ENCODE peak calls at places on chromosomes 12 and 14, in seven cellular contexts. Y is HuH-7; P is RPMI7951; W is NK-92 treated with Interleukin-12 subunit alpha and Interleukin-12 subunit beta, amount 100 ng/mL, for 24 hours; B is neuronal stem cell; D is progenitor cell of endocrine pancreas; I is islet precursor cell. M is an unnamed sample.

GRCh38 chr12:45543887-45544286 is 185.6 kb upstream of the ARID2 start:
- DNase-seq in W (peak), B (peak), P (peak), D (peak), I (peak), Y (peak), M (peak)

GRCh38 chr14:79011091-79011919 is 841.1 kb downstream of the NRXN3 start:
- DNase-seq in D (no peak), I (no peak), Y (no peak), B (peak), W (no peak), P (peak), M (peak)

GRCh38 chr12:42679402-42679801 is 89.9 kb upstream of the PRICKLE1 start:
- DNase-seq in I (no peak), P (peak), Y (no peak), W (no peak), B (no peak), D (no peak), M (no peak)

GRCh38 chr14:96683575-96684289 is 113.5 kb upstream of the VRK1 start:
- DNase-seq in B (no peak), P (peak), D (no peak), Y (no peak), I (peak), W (peak), M (no peak)

GRCh38 chr12:126347421-126347820 is 1282.2 kb downstream of the AACS start:
- DNase-seq in P (no peak), B (no peak), D (no peak), Y (no peak), I (no peak), W (no peak), M (peak)

GRCh38 chr12:124152733-124153132 is 142.2 kb upstream of the RFLNA start:
- DNase-seq in B (no peak), Y (no peak), D (no peak), P (no peak), W (no peak), I (no peak), M (no peak)

GRCh38 chr12:14995583-14996425 is 23.0 kb downstream of the PDE6H start:
- DNase-seq in I (no peak), D (no peak), B (peak), W (no peak), Y (no peak), P (peak), M (no peak)

GRCh38 chr12:79773896-79774295 is 83.1 kb upstream of the PAWR start:
- DNase-seq in P (no peak), Y (no peak), B (no peak), I (no peak), W (no peak), D (no peak), M (no peak)

GRCh38 chr14:56953884-56954283 is 143.6 kb upstream of the OTX2 start:
- DNase-seq in D (no peak), I (no peak), P (no peak), Y (no peak), W (no peak), B (no peak), M (no peak)

GRCh38 chr12:73629893-73630872 is 907.5 kb upstream of the ATXN7L3B start:
- DNase-seq in W (no peak), Y (no peak), B (no peak), P (no peak), I (no peak), D (no peak), M (peak)

GRCh38 chr12:68686262-68686594 is 550 bp upstream of the NUP107 start:
- DNase-seq in P (no peak), D (no peak), W (no peak), I (no peak), Y (no peak), B (no peak), M (no peak)

GRCh38 chr14:24427537-24428508 is 1.6 kb downstream of the CBLN3 start:
- DNase-seq in B (no peak), D (no peak), Y (no peak), I (peak), W (no peak), P (no peak), M (no peak)

GRCh38 chr12:98656289-98657101 is 11.4 kb downstream of the APAF1 start:
- DNase-seq in B (no peak), P (no peak), Y (no peak), W (no peak), I (no peak), D (no peak), M (no peak)

M was measured in ELF-1.